ENCODE peak calls at places on chromosomes 11 and 22, in seven cellular contexts. B is Panc1, H is HCT116, N is GM23338, L is SK-N-SH, D is K562, Q is HepG2. U is an unnamed sample.

GRCh38 chr11:77999446-77999845 is 5.0 kb upstream of the INTS4 start:
- DNase-seq in B (no peak), H (no peak), N (no peak), L (no peak), D (no peak), Q (no peak), U (no peak)

GRCh38 chr22:27919943-27920755 is 1.1 kb upstream of the PITPNB start:
- DNase-seq in B (no peak), H (no peak), N (peak), L (peak), D (no peak), Q (peak), U (no peak)

GRCh38 chr11:16987205-16987568 is 27.0 kb downstream of the PLEKHA7 start:
- DNase-seq in B (no peak), H (no peak), N (peak), L (no peak), D (peak), Q (no peak), U (no peak)

GRCh38 chr22:40487663-40488249 is 117.4 kb downstream of the SGSM3 start:
- DNase-seq in B (no peak), H (no peak), N (peak), L (peak), D (peak), Q (peak), U (no peak)

GRCh38 chr11:77505956-77506355 is 32.1 kb upstream of the PAK1 start:
- DNase-seq in B (no peak), H (no peak), N (no peak), L (peak), D (no peak), Q (no peak), U (no peak)

GRCh38 chr11:96002754-96003290 is 78.9 kb upstream of the MTMR2 start:
- DNase-seq in B (no peak), H (no peak), N (no peak), L (no peak), D (no peak), Q (no peak), U (no peak)

GRCh38 chr11:23370580-23371275 is 510.5 kb upstream of the CCDC179 start:
- DNase-seq in B (no peak), H (no peak), N (no peak), L (no peak), D (no peak), Q (no peak), U (no peak)

GRCh38 chr22:42780070-42780540 is 59.4 kb upstream of the A4GALT start:
- DNase-seq in B (peak), H (peak), N (peak), L (peak), D (peak), Q (peak), U (peak)

GRCh38 chr22:37018086-37018814 is 997 bp downstream of the TST start:
- DNase-seq in B (no peak), H (no peak), N (peak), L (no peak), D (no peak), Q (no peak), U (no peak)

GRCh38 chr22:42680648-42681047 is 31.5 kb upstream of the CYB5R3 start:
- DNase-seq in B (no peak), H (peak), N (no peak), L (no peak), D (peak), Q (no peak), U (no peak)

GRCh38 chr11:79313513-79313912 is 127.3 kb downstream of the TENM4 start:
- DNase-seq in B (no peak), H (no peak), N (no peak), L (no peak), D (no peak), Q (no peak), U (no peak)

GRCh38 chr11:103525069-103525468 is 415.8 kb downstream of the DYNC2H1 start:
- DNase-seq in B (no peak), H (no peak), N (no peak), L (no peak), D (no peak), Q (no peak), U (no peak)

GRCh38 chr11:30586251-30587144 is at the start of gene MPPED2:
- DNase-seq in B (no peak), H (no peak), N (peak), L (peak), D (peak), Q (no peak), U (peak)

GRCh38 chr11:26896716-26897115 is 97.2 kb upstream of the FIBIN start:
- DNase-seq in B (no peak), H (no peak), N (no peak), L (no peak), D (no peak), Q (no peak), U (no peak)

GRCh38 chr11:92277871-92278270 is 53.3 kb downstream of the FAT3 start:
- DNase-seq in B (no peak), H (no peak), N (no peak), L (no peak), D (no peak), Q (no peak), U (no peak)

GRCh38 chr11:119055901-119056300 is 1.1 kb downstream of the HYOU1 start:
- DNase-seq in B (no peak), H (peak), N (peak), L (peak), D (no peak), Q (peak), U (no peak)

GRCh38 chr11:36034572-36035331 is 90.9 kb downstream of the LDLRAD3 start:
- DNase-seq in B (no peak), H (no peak), N (no peak), L (peak), D (no peak), Q (no peak), U (no peak)

GRCh38 chr11:61413496-61413895 is 16.3 kb downstream of the CPSF7 start:
- DNase-seq in B (no peak), H (no peak), N (no peak), L (no peak), D (no peak), Q (no peak), U (no peak)

GRCh38 chr11:134125507-134125906 is 56.6 kb downstream of the JAM3 start:
- DNase-seq in B (no peak), H (no peak), N (no peak), L (no peak), D (no peak), Q (no peak), U (no peak)

GRCh38 chr11:72758304-72758689 is 6.1 kb upstream of the ARAP1 start:
- DNase-seq in B (no peak), H (no peak), N (no peak), L (no peak), D (no peak), Q (no peak), U (no peak)

GRCh38 chr11:109424893-109425292 is 2.9 kb downstream of the C11orf87 start:
- DNase-seq in B (no peak), H (no peak), N (peak), L (no peak), D (peak), Q (peak), U (peak)

GRCh38 chr11:63599211-63600122 is 14.8 kb downstream of the PLAAT3 start:
- DNase-seq in B (no peak), H (no peak), N (no peak), L (peak), D (peak), Q (no peak), U (no peak)

GRCh38 chr22:31084811-31085492 is 3.8 kb downstream of the SMTN start:
- DNase-seq in B (no peak), H (no peak), N (peak), L (peak), D (peak), Q (no peak), U (peak)

GRCh38 chr11:32643526-32643925 is 59.9 kb downstream of the EIF3M start:
- DNase-seq in B (no peak), H (no peak), N (no peak), L (no peak), D (no peak), Q (no peak), U (no peak)

GRCh38 chr11:100789500-100789899 is 102.4 kb downstream of the ARHGAP42 start:
- DNase-seq in B (no peak), H (no peak), N (no peak), L (no peak), D (peak), Q (peak), U (no peak)

DNA sequence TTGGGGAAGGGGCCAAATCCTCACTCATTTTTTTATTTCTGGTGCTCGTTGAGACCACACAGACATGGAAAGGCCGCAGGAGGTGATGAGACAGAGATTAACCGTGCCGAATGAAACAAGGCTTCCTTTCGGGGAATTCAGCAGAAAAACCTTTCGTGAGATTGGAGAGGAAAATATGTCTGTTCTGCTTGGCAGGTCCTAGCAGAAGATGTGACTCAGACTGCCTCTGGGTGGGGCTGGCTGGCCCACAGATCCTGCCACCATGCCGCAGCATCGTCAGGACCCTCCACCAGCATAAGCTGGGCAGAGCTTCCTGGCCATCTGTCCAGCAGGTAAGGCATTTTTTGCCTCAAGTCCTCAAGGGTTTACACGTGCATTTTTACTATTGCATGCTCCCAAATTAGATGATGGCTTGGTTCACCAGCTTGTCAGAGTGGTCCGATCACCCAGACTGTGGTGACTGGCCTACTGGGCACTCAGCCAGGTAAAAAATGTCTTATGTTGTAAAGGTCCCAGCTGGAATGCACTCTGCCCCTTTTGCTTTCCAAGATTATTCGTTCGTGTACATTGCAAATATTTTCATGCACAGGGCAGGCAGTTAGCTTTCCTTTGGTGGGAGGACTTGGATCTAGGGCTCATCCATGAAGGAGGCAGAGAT is 1.5 kb downstream of the DDB2 start:
- DNase-seq in B (no peak), H (peak), N (no peak), L (peak), D (peak), Q (peak), U (no peak)
- TF ChIP-seq CTCF in B (no peak), H (no peak), N (peak), L (no peak), D (peak), Q (peak), U (no peak)

GRCh38 chr11:59614277-59615131 is 1.1 kb downstream of the OSBP start:
- DNase-seq in B (no peak), H (no peak), N (no peak), L (no peak), D (peak), Q (no peak), U (no peak)

GRCh38 chr11:59615132-59615636 is 390 bp downstream of the OSBP start:
- DNase-seq in B (no peak), H (peak), N (peak), L (no peak), D (peak), Q (peak), U (peak)

GRCh38 chr11:59615637-59616395 is at the start of gene OSBP:
- DNase-seq in B (peak), H (peak), N (peak), L (peak), D (peak), Q (peak), U (peak)

GRCh38 chr11:59617876-59618275 is 2.3 kb upstream of the OSBP start:
- DNase-seq in B (no peak), H (no peak), N (no peak), L (no peak), D (no peak), Q (no peak), U (no peak)

DNA sequence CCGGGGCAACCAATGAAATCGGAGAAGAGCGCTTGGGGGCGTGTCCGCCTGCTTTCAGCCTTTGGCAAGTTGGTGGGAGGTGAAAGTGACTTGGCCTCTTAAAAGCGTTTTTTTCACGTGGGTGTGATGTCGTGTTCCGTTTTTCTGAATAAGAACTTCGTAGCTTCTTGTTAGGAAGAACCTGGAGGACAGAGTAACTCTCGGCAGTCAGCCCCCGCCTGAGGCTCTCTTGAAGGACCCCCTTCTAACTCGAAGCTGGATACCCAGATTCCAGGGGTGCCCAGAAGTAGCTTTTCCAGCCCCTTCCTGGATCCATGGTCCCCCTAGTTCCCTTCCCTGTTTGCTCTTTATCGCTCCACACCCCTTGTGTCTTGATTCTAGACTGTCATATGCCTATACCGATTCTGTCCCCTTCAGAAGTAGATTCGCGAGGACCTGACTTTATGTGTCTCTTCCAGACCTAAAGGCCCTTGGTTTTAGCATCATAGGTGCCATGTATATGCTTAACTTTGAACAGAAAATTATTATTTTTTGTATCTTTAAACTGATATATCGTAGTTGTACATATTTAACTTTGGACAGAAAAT is 915 bp upstream of the OSBP start:
- DNase-seq in B (peak), H (no peak), N (no peak), L (no peak), D (peak), Q (peak), U (no peak)
- TF ChIP-seq POLR2AphosphoS5 in B (peak), H (peak), N (peak), L (peak), D (peak), Q (peak), U (peak)

DNA sequence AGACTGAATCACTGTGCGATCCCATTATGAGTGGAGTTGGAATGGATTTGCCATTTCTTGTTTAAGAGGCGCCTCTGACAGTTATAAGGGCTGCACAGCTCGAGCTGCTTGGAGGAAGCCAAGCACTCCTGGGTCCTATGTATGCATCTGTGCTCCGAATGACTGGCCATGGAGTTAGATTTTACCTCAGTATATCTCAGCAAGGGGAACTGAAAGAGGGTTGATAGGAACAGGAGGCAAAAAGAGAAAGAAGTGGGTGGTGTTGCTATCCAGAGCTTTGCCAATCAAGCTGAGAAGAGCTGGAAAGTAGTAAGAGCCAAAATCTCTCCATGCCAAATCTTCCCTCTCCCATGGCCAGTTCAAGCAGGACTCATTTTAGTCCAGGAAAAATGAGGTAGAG is 632.0 kb upstream of the KIRREL3 start:
- DNase-seq in B (no peak), H (no peak), N (no peak), L (no peak), D (no peak), Q (no peak), U (no peak)
- TF ChIP-seq REST in B (no peak), H (no peak), N (no peak), L (no peak), D (no peak), Q (no peak), U (no peak)

GRCh38 chr22:41672780-41673509 is 15.7 kb downstream of the SNU13 start:
- DNase-seq in B (peak), H (no peak), N (peak), L (no peak), D (peak), Q (no peak), U (no peak)
- TF ChIP-seq CTCF in B (peak), H (peak), N (peak), L (no peak), D (peak), Q (no peak), U (no peak)

GRCh38 chr22:25153961-25154685 is 45.5 kb upstream of the CRYBB3 start:
- DNase-seq in B (no peak), H (no peak), N (peak), L (peak), D (no peak), Q (peak), U (no peak)
- TF ChIP-seq POLR2AphosphoS5 in B (no peak), H (no peak), N (no peak), L (no peak), D (no peak), Q (no peak), U (no peak)

GRCh38 chr22:39475902-39476301 is 19.1 kb downstream of the MGAT3 start:
- DNase-seq in B (no peak), H (no peak), N (no peak), L (no peak), D (no peak), Q (no peak), U (no peak)

GRCh38 chr22:39473856-39474255 is 17.0 kb downstream of the MGAT3 start:
- DNase-seq in B (no peak), H (no peak), N (no peak), L (no peak), D (no peak), Q (no peak), U (no peak)

GRCh38 chr22:39472570-39473556 is 16.1 kb downstream of the MGAT3 start:
- DNase-seq in B (no peak), H (no peak), N (no peak), L (no peak), D (peak), Q (no peak), U (no peak)

GRCh38 chr22:39475337-39475736 is 18.5 kb downstream of the MGAT3 start:
- DNase-seq in B (no peak), H (no peak), N (no peak), L (peak), D (no peak), Q (no peak), U (no peak)

GRCh38 chr22:39474351-39474991 is 17.7 kb downstream of the MGAT3 start:
- DNase-seq in B (no peak), H (no peak), N (peak), L (peak), D (peak), Q (no peak), U (no peak)
- TF ChIP-seq REST in B (no peak), H (no peak), N (peak), L (no peak), D (no peak), Q (no peak), U (no peak)

GRCh38 chr11:59668188-59668949 is 468 bp downstream of the PATL1 start:
- DNase-seq in B (no peak), H (no peak), N (peak), L (no peak), D (peak), Q (peak), U (peak)
- TF ChIP-seq CTCF in B (peak), H (no peak), N (no peak), L (no peak), D (no peak), Q (no peak), U (no peak)

DNA sequence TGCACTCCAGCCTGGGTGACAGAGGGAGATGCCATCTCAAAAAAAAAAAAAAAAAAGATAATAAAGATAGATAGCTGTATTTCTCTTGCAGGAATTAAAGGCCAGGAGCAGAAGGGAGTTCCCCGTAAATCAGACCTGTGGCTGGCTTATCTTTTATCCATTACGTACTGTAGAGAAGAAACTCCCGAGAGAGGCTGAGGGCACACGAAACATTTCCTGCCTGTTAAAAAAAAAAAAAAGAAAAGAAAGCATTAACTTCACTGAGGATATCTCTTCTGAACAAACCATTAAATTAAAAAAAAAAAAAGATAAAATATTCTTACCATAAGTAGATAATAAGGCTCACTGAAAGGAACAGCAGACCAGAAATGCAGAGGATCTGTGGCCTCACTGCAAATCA is 22.5 kb downstream of the P4HA3 start:
- DNase-seq in B (no peak), H (no peak), N (no peak), L (no peak), D (no peak), Q (no peak), U (no peak)
- TF ChIP-seq POLR2AphosphoS5 in B (no peak), H (no peak), N (no peak), L (no peak), D (no peak), Q (no peak), U (no peak)

U was measured in HL-60.